ENCODE peak calls at places on chromosomes 3 and 15, in four cellular contexts. V, M, Y and A are unnamed samples.

GRCh38 chr3:62027231-62027630 is 346.1 kb downstream of the FEZF2 start:
- DNase-seq in M (no peak), V (no peak), Y (no peak), A (no peak)

GRCh38 chr3:71180524-71180923 is 403.0 kb downstream of the FOXP1 start:
- DNase-seq in M (no peak), V (no peak), Y (no peak), A (no peak)

GRCh38 chr3:138260636-138261035 is 69.0 kb downstream of the NME9 start:
- DNase-seq in M (no peak), Y (no peak), V (no peak), A (no peak)

GRCh38 chr3:128369881-128370642 is 96.6 kb downstream of the DNAJB8 start:
- DNase-seq in V (no peak), Y (peak; percentile 19), M (no peak), A (no peak)

GRCh38 chr3:53161820-53162671 is 1.0 kb downstream of the PRKCD start:
- DNase-seq in M (no peak), Y (peak; percentile 44), V (no peak), A (peak; percentile 80)

GRCh38 chr3:38397320-38397719 is 50.7 kb downstream of the XYLB start:
- DNase-seq in M (no peak), V (no peak), Y (peak; percentile 24), A (no peak)

GRCh38 chr15:37098468-37099320 is 1.7 kb downstream of the MEIS2 start:
- DNase-seq in Y (peak; percentile 44), M (no peak), V (no peak), A (peak; percentile 54)

GRCh38 chr3:45034612-45035252 is 8.6 kb downstream of the CLEC3B start:
- DNase-seq in Y (peak; percentile 71), V (no peak), M (no peak), A (peak; percentile 41)

GRCh38 chr3:142977399-142977728 is 13.9 kb upstream of the PAQR9 start:
- DNase-seq in V (no peak), Y (no peak), M (no peak), A (no peak)

GRCh38 chr15:38354321-38354929 is 99.5 kb upstream of the FAM98B start:
- DNase-seq in V (peak; percentile 36), Y (peak; percentile 17), M (peak; percentile 37), A (peak; percentile 32)

GRCh38 chr15:38344351-38344750 is 91.7 kb downstream of the SPRED1 start:
- DNase-seq in V (no peak), M (no peak), Y (no peak), A (no peak)

GRCh38 chr15:38351466-38351865 is 98.8 kb downstream of the SPRED1 start:
- DNase-seq in Y (no peak), V (no peak), M (no peak), A (no peak)

GRCh38 chr15:38349251-38349650 is 96.6 kb downstream of the SPRED1 start:
- DNase-seq in Y (no peak), V (no peak), M (peak; percentile 20), A (no peak)
- TF ChIP-seq CTCF in Y (no peak), V (no peak), M (no peak), A (no peak)

GRCh38 chr3:39882111-39882510 is 72.7 kb downstream of the MYRIP start:
- DNase-seq in V (no peak), M (no peak), Y (no peak), A (no peak)
- TF ChIP-seq CTCF in V (no peak), M (no peak), Y (no peak), A (no peak)

GRCh38 chr3:106570426-106570825 is 701.6 kb upstream of the CBLB start:
- DNase-seq in M (no peak), Y (no peak), V (no peak), A (no peak)

GRCh38 chr3:106560451-106560966 is 691.7 kb upstream of the CBLB start:
- DNase-seq in V (no peak), Y (no peak), M (no peak), A (no peak)

DNA sequence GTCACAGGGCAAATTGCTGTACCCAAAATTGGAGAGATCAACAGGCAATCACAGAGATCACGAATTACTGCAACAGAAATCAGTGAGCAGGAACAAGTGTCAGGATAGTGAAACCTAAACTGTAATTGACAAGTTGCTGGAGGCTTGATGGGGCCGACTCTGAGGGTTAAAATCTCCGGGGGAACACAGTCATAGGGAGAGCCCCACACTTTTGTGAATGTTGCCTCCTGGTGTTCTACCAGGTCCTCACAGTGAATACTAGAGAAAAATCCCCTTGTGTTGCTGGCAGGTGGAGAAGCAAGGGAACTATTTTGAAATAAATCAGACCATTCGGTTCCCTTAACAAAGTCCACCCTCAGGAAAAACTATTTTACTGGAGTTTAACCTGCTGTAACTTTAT is 697.5 kb upstream of the CBLB start:
- DNase-seq in Y (no peak), M (no peak), V (peak; percentile 53), A (peak; percentile 35)
- TF ChIP-seq CTCF in Y (no peak), M (peak; percentile 4), V (peak; percentile 47), A (peak; percentile 40)

DNA sequence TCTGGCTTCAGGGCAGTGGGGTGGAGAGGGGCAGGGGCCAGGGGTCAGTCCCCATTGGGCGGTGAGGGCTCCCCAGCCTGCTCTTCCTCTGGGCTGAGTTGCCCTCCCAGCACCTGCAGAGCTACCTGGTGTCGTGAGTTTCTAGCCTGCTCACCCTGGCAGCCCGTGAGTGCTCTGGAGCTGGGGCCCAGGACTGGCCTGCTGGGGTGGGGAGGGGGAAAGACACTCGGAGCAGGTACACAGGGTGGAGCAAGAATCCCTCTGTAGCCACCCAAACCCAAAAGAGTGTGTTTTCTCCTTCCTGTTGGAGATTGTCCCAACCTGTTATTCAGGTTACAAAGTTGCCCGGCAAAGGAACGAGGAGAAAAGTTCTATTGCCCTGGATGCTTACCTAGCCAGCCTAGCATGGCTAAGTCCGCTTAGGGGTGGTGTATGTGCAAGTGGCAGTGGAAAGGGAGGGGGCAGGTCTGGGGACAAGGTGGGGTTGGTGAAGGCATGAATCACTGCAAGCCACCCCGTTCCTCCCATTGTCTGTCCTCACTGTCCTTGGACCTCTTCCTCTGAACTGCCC is 8.9 kb downstream of the FAM3D start:
- DNase-seq in M (no peak), Y (no peak), V (no peak), A (no peak)
- TF ChIP-seq CTCF in M (no peak), Y (no peak), V (no peak), A (no peak)